ENCODE peak calls at places on chromosomes 12 and 14, in five cellular contexts. One of them, this sample, is unnamed.

GRCh38 chr14:104554608-104555401 is 24.8 kb upstream of the C14orf180 start:
- DNase-seq in activated CD4-positive, alpha-beta T cell treated with anti-CD3 and anti-CD28 coated beads, Interleukin-2, amount 50 U/mL, for 1 hour: no peak
- DNase-seq in A549: no peak
- DNase-seq in HEK293T: no peak
- DNase-seq in iPS DF 6.9: no peak
- DNase-seq in this sample: no peak

GRCh38 chr14:87894920-87895319 is 98.1 kb downstream of the GALC start:
- DNase-seq in activated CD4-positive, alpha-beta T cell treated with anti-CD3 and anti-CD28 coated beads, Interleukin-2, amount 50 U/mL, for 1 hour: no peak
- DNase-seq in A549: no peak
- DNase-seq in HEK293T: no peak
- DNase-seq in iPS DF 6.9: no peak
- DNase-seq in this sample: no peak

GRCh38 chr12:116368196-116369194 is 91.0 kb upstream of the MED13L start:
- DNase-seq in HEK293T: no peak
- DNase-seq in activated CD4-positive, alpha-beta T cell treated with anti-CD3 and anti-CD28 coated beads, Interleukin-2, amount 50 U/mL, for 1 hour: no peak
- DNase-seq in iPS DF 6.9: no peak
- DNase-seq in A549: peak
- DNase-seq in this sample: no peak

GRCh38 chr12:114306646-114307045 is 99.3 kb downstream of the TBX5 start:
- DNase-seq in iPS DF 6.9: no peak
- DNase-seq in A549: no peak
- DNase-seq in HEK293T: no peak
- DNase-seq in activated CD4-positive, alpha-beta T cell treated with anti-CD3 and anti-CD28 coated beads, Interleukin-2, amount 50 U/mL, for 1 hour: no peak
- DNase-seq in this sample: no peak

GRCh38 chr12:3456809-3457208 is 34.2 kb upstream of the PRMT8 start:
- DNase-seq in activated CD4-positive, alpha-beta T cell treated with anti-CD3 and anti-CD28 coated beads, Interleukin-2, amount 50 U/mL, for 1 hour: no peak
- DNase-seq in A549: no peak
- DNase-seq in iPS DF 6.9: no peak
- DNase-seq in HEK293T: peak
- DNase-seq in this sample: no peak

GRCh38 chr12:131985145-131985875 is 35.6 kb downstream of the EP400 start:
- DNase-seq in HEK293T: no peak
- DNase-seq in A549: no peak
- DNase-seq in iPS DF 6.9: no peak
- DNase-seq in activated CD4-positive, alpha-beta T cell treated with anti-CD3 and anti-CD28 coated beads, Interleukin-2, amount 50 U/mL, for 1 hour: no peak
- DNase-seq in this sample: peak

GRCh38 chr12:104411826-104412626 is 44.7 kb upstream of the CHST11 start:
- DNase-seq in iPS DF 6.9: no peak
- DNase-seq in A549: no peak
- DNase-seq in HEK293T: no peak
- DNase-seq in activated CD4-positive, alpha-beta T cell treated with anti-CD3 and anti-CD28 coated beads, Interleukin-2, amount 50 U/mL, for 1 hour: no peak
- DNase-seq in this sample: no peak

GRCh38 chr14:103427485-103428443 is 42.5 kb downstream of the MARK3 start:
- DNase-seq in activated CD4-positive, alpha-beta T cell treated with anti-CD3 and anti-CD28 coated beads, Interleukin-2, amount 50 U/mL, for 1 hour: no peak
- DNase-seq in HEK293T: no peak
- DNase-seq in iPS DF 6.9: peak
- DNase-seq in A549: no peak
- DNase-seq in this sample: no peak

GRCh38 chr14:33726685-33727084 is 224.2 kb downstream of the EGLN3 start:
- DNase-seq in HEK293T: no peak
- DNase-seq in activated CD4-positive, alpha-beta T cell treated with anti-CD3 and anti-CD28 coated beads, Interleukin-2, amount 50 U/mL, for 1 hour: no peak
- DNase-seq in A549: no peak
- DNase-seq in iPS DF 6.9: no peak
- DNase-seq in this sample: no peak

GRCh38 chr12:132429932-132430643 is 59.9 kb upstream of the FBRSL1 start:
- DNase-seq in A549: peak
- DNase-seq in HEK293T: no peak
- DNase-seq in iPS DF 6.9: no peak
- DNase-seq in activated CD4-positive, alpha-beta T cell treated with anti-CD3 and anti-CD28 coated beads, Interleukin-2, amount 50 U/mL, for 1 hour: peak
- DNase-seq in this sample: peak

GRCh38 chr12:109719123-109720022 is 5.7 kb downstream of the FAM222A start:
- DNase-seq in activated CD4-positive, alpha-beta T cell treated with anti-CD3 and anti-CD28 coated beads, Interleukin-2, amount 50 U/mL, for 1 hour: no peak
- DNase-seq in iPS DF 6.9: no peak
- DNase-seq in HEK293T: peak
- DNase-seq in A549: no peak
- DNase-seq in this sample: no peak

GRCh38 chr14:68182492-68182891 is 362.9 kb downstream of the RAD51B start:
- DNase-seq in A549: no peak
- DNase-seq in iPS DF 6.9: no peak
- DNase-seq in HEK293T: no peak
- DNase-seq in activated CD4-positive, alpha-beta T cell treated with anti-CD3 and anti-CD28 coated beads, Interleukin-2, amount 50 U/mL, for 1 hour: no peak
- DNase-seq in this sample: no peak

GRCh38 chr14:101077511-101078074 is 174.1 kb upstream of the RTL1 start:
- DNase-seq in HEK293T: no peak
- DNase-seq in activated CD4-positive, alpha-beta T cell treated with anti-CD3 and anti-CD28 coated beads, Interleukin-2, amount 50 U/mL, for 1 hour: no peak
- DNase-seq in A549: no peak
- DNase-seq in iPS DF 6.9: no peak
- DNase-seq in this sample: no peak

GRCh38 chr12:123319273-123319672 is 45.4 kb downstream of the SBNO1 start:
- DNase-seq in activated CD4-positive, alpha-beta T cell treated with anti-CD3 and anti-CD28 coated beads, Interleukin-2, amount 50 U/mL, for 1 hour: no peak
- DNase-seq in iPS DF 6.9: no peak
- DNase-seq in A549: no peak
- DNase-seq in HEK293T: no peak
- DNase-seq in this sample: no peak

GRCh38 chr12:123237646-123238329 is 4.6 kb downstream of the MTRFR start:
- DNase-seq in HEK293T: peak
- DNase-seq in iPS DF 6.9: no peak
- DNase-seq in A549: peak
- DNase-seq in activated CD4-positive, alpha-beta T cell treated with anti-CD3 and anti-CD28 coated beads, Interleukin-2, amount 50 U/mL, for 1 hour: peak
- DNase-seq in this sample: peak

GRCh38 chr12:49108958-49109404 is 1.7 kb downstream of the LMBR1L start:
- DNase-seq in A549: no peak
- DNase-seq in HEK293T: no peak
- DNase-seq in activated CD4-positive, alpha-beta T cell treated with anti-CD3 and anti-CD28 coated beads, Interleukin-2, amount 50 U/mL, for 1 hour: no peak
- DNase-seq in iPS DF 6.9: no peak
- DNase-seq in this sample: peak

GRCh38 chr14:38143170-38143569 is 64.5 kb upstream of the SSTR1 start:
- DNase-seq in A549: no peak
- DNase-seq in HEK293T: no peak
- DNase-seq in activated CD4-positive, alpha-beta T cell treated with anti-CD3 and anti-CD28 coated beads, Interleukin-2, amount 50 U/mL, for 1 hour: no peak
- DNase-seq in iPS DF 6.9: no peak
- DNase-seq in this sample: no peak